ENCODE peak calls at places on chromosomes 1 and 21, in five cellular contexts. A is endothelial cell of umbilical vein, M is fibroblast of lung, Y is neuronal stem cell, G is SK-N-SH. I is an unnamed sample.

GRCh38 chr1:78038491-78038939 is 7.3 kb upstream of the GIPC2 start:
- DNase-seq in A (peak), M (peak), Y (no peak), G (no peak), I (peak)

GRCh38 chr1:154943649-154944421 is 7.3 kb upstream of the PMVK start:
- DNase-seq in A (peak), M (peak), Y (peak), G (peak), I (peak)

GRCh38 chr1:77625250-77625649 is 57.2 kb downstream of the ZZZ3 start:
- DNase-seq in A (peak), M (no peak), Y (no peak), G (no peak), I (no peak)

GRCh38 chr21:31724552-31724951 is 7.4 kb downstream of the SCAF4 start:
- DNase-seq in A (no peak), M (no peak), Y (no peak), G (no peak), I (no peak)

GRCh38 chr1:151159373-151159772 is 2.9 kb downstream of the TNFAIP8L2 start:
- DNase-seq in A (no peak), M (no peak), Y (no peak), G (no peak), I (peak)

GRCh38 chr1:2546515-2547209 is 9.5 kb upstream of the TNFRSF14 start:
- DNase-seq in A (peak), M (peak), Y (peak), G (peak), I (peak)

GRCh38 chr1:53348491-53349368 is 20.9 kb upstream of the LRP8 start:
- DNase-seq in A (no peak), M (no peak), Y (no peak), G (no peak), I (no peak)

GRCh38 chr1:153888518-153888917 is 34.3 kb downstream of the GATAD2B start:
- DNase-seq in A (no peak), M (peak), Y (no peak), G (no peak), I (no peak)

GRCh38 chr1:20099533-20099932 is 19.8 kb downstream of the PLA2G2D start:
- DNase-seq in A (no peak), M (peak), Y (no peak), G (no peak), I (no peak)

GRCh38 chr1:3313579-3313955 is 140.9 kb upstream of the ARHGEF16 start:
- DNase-seq in A (peak), M (peak), Y (peak), G (no peak), I (peak)

GRCh38 chr1:909861-910310 is 13.8 kb upstream of the SAMD11 start:
- DNase-seq in A (no peak), M (no peak), Y (no peak), G (no peak), I (peak)

GRCh38 chr1:161420763-161421455 is 53.2 kb upstream of the CFAP126 start:
- DNase-seq in A (no peak), M (peak), Y (no peak), G (no peak), I (peak)

GRCh38 chr1:86201321-86201720 is 44.7 kb upstream of the COL24A1 start:
- DNase-seq in A (no peak), M (no peak), Y (no peak), G (no peak), I (peak)

GRCh38 chr1:961132-961652 is 808 bp downstream of the KLHL17 start:
- DNase-seq in A (peak), M (no peak), Y (no peak), G (peak), I (peak)

GRCh38 chr1:220432408-220432807 is 95.5 kb upstream of the MARK1 start:
- DNase-seq in A (no peak), M (no peak), Y (no peak), G (no peak), I (no peak)

GRCh38 chr1:201381130-201381529 is 3.6 kb upstream of the TNNT2 start:
- DNase-seq in A (no peak), M (no peak), Y (no peak), G (no peak), I (no peak)

GRCh38 chr1:10754571-10755329 is 41.7 kb downstream of the CASZ1 start:
- DNase-seq in A (no peak), M (no peak), Y (no peak), G (no peak), I (no peak)

GRCh38 chr1:154847891-154848290 is 22.2 kb downstream of the KCNN3 start:
- DNase-seq in A (no peak), M (no peak), Y (no peak), G (peak), I (no peak)

GRCh38 chr1:54926955-54927354 is 40.0 kb upstream of the DHCR24 start:
- DNase-seq in A (no peak), M (peak), Y (no peak), G (no peak), I (no peak)

GRCh38 chr21:44288251-44289110 is 2.8 kb downstream of the AIRE start:
- DNase-seq in A (no peak), M (no peak), Y (no peak), G (no peak), I (no peak)

GRCh38 chr21:35044770-35045538 is 4.1 kb downstream of the RUNX1 start:
- DNase-seq in A (no peak), M (no peak), Y (no peak), G (no peak), I (no peak)

GRCh38 chr1:224168859-224169380 is 14.1 kb upstream of the DEGS1 start:
- DNase-seq in A (peak), M (peak), Y (no peak), G (no peak), I (peak)

GRCh38 chr21:41361786-41362604 is at the start of gene MX2:
- DNase-seq in A (no peak), M (peak), Y (no peak), G (no peak), I (peak)

GRCh38 chr1:70685300-70686286 is 274.5 kb downstream of the CTH start:
- DNase-seq in A (peak), M (peak), Y (peak), G (peak), I (peak)

GRCh38 chr1:148263128-148263905 is 111.2 kb upstream of the NBPF11 start:
- DNase-seq in A (peak), M (peak), Y (peak), G (peak), I (peak)

GRCh38 chr1:86277909-86278308 is 118.2 kb downstream of the ODF2L start:
- DNase-seq in A (no peak), M (no peak), Y (no peak), G (no peak), I (no peak)

GRCh38 chr1:245516178-245516829 is 361.5 kb downstream of the KIF26B start:
- DNase-seq in A (no peak), M (peak), Y (no peak), G (no peak), I (no peak)

GRCh38 chr1:218364028-218364710 is 19.0 kb downstream of the TGFB2 start:
- DNase-seq in A (peak), M (no peak), Y (no peak), G (no peak), I (no peak)

GRCh38 chr1:183129921-183130675 is 56.0 kb upstream of the LAMC2 start:
- DNase-seq in A (no peak), M (no peak), Y (no peak), G (no peak), I (no peak)

GRCh38 chr1:48735753-48736152 is 40.9 kb downstream of the BEND5 start:
- DNase-seq in A (no peak), M (no peak), Y (no peak), G (no peak), I (no peak)

GRCh38 chr21:33401617-33401967 is 1.6 kb upstream of the IFNGR2 start:
- DNase-seq in A (no peak), M (no peak), Y (no peak), G (no peak), I (peak)

GRCh38 chr1:200150721-200151120 is 123.2 kb downstream of the NR5A2 start:
- DNase-seq in A (no peak), M (peak), Y (no peak), G (no peak), I (peak)

DNA sequence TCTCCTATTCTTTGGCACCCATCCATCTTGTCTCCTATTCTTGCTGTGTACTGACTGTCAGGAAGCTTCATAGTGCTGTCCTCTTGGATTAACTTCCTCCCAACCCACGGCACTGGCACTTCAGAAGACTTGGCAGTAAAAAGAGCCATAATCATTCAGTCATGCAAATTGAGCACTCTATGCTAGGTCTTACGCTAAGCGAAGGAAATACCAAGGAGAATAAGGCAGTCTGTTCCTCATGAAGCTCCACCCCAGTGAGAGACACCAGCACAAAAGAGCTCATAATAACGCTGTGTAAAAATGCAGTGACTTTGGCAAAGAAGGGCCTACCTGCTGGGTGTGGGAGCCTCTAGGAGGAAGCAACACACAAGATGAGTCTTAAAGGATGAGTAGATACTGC is 67.1 kb downstream of the GFI1 start:
- DNase-seq in A (no peak), M (no peak), Y (no peak), G (no peak), I (no peak)
- H3K27ac ChIP-seq in A (no peak), M (no peak), Y (no peak), G (no peak), I (no peak)

GRCh38 chr1:93613895-93614294 is 67.7 kb downstream of the BCAR3 start:
- DNase-seq in A (no peak), M (peak), Y (no peak), G (no peak), I (no peak)
- H3K4me3 ChIP-seq in A (no peak), M (peak), Y (no peak), G (peak), I (peak)

DNA sequence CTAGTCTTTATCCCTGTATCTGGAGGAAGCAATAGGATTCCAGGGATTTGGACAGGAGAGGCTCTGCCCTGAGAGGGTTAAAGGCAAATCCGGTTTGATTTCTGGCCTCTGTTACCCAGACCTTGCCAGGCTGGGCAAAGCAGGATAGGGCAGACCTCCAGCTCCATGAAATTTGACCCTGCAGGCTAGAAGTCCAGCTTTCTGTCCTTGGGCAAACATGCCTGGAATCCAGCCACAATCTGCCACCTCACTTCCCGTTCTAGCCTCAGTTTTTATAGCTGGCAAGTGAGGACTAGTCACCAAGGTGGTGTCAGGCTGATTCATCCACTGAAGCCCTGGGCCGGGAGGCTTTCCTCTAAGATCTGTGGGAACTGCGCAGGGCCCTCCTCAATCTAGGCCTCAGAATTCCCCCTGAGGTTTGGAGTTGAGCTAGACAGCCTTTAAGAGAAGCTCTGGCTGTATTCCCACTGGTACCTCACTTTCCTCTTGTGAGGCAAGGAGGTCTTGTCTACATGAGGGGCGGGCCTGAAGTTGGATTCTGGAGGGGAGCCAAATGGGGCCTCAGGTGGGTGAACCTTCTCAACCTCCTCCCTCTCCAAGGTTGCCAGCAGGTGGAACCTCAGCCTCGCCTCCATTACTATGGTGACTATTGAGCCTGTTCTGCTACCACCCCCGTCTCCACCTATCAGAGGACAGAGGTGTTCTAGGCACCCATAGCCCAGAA is 7.0 kb upstream of the P3R3URF start:
- DNase-seq in A (peak), M (peak), Y (no peak), G (no peak), I (peak)
- H3K4me2 ChIP-seq in A (no peak), M (no peak), Y (no peak), G (peak), I (peak)

DNA sequence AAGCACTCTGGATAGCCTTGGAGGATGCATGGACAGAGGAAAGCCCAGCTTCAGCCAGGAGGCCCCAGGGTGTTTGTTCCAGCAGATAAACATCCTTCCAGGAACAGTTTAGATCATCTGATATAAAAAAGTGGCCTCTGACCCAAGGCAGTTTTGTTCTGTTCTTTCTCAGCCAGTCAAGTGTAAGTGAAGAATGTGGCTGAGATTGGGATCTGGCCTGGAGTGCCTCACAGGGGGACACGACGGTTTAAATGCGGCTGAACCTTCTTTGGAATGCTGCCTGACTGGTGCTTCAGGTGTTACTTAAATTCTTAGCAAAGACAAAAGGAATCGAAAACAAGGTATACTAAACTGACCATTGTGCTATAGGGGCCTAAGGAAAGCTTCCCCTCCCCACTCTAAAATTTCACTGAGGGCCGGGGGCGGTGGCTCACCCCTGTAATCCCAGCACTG is 58.2 kb upstream of the VTCN1 start:
- DNase-seq in A (no peak), M (no peak), Y (no peak), G (peak), I (no peak)
- H3K27ac ChIP-seq in A (no peak), M (no peak), Y (no peak), G (no peak), I (no peak)

DNA sequence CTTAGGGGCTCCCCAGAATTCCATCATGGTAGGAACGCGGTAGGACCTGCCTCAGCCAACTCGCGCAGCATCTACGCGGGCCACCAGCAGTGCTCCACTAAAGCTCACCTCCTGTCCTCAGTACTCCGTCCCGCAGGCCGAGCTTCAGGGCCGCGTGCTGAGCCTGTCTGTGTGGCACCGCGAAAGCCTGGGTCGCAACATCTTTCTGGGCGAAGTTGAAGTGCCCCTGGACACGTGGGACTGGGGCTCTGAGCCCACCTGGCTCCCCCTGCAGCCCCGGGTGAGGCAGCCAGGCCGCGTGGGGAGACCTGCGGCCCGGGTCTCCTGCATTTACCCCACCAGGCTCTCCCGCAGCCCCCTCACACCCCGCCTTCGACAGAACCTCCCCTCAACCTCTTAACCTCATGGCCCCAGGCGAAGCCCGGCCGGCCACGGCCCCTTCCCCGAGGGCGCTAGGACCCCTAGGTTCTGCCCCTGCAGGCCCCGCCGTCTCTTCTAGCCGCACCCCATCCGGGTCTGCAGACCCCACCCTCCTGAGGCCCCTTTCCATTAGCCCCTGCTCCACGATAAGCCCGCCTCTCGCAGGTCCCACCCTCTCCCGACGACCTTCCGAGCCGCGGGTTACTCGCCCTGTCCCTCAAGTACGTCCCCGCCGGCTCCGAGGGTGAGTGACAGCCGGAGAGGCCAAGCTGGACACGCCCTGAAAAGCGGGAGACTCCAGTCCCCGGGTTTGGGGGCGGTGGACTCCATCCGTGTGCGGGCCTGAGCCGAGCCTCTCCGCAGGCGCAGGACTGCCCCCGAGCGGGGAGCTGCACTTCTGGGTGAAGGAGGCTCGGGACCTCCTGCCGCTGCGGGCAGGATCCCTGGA is 9.1 kb downstream of the SYTL1 start:
- DNase-seq in A (no peak), M (peak), Y (peak), G (no peak), I (peak)
- H3K4me3 ChIP-seq in A (no peak), M (no peak), Y (peak), G (no peak), I (no peak)